ENCODE peak calls at places on chromosomes 12 and 14, in five cellular contexts. M is activated T-cell treated with anti-CD3 and anti-CD28 coated beads, Interleukin-2, amount 50 U/mL, for 48 hours; Y is IMR-90; D is lower lobe of right lung; S is T-helper 17 cell. E is an unnamed sample.

GRCh38 chr12:47834199-47835016 is 14.7 kb upstream of the HDAC7 start:
- DNase-seq in M (no peak), Y (no peak), D (no peak), S (no peak), E (no peak)

GRCh38 chr14:77098470-77099353 is 654 bp downstream of the CIPC start:
- DNase-seq in M (no peak), Y (no peak), D (peak), S (no peak), E (peak)

GRCh38 chr12:19431407-19432308 is 7.6 kb upstream of the AEBP2 start:
- DNase-seq in M (peak), Y (peak), D (no peak), S (no peak), E (no peak)

GRCh38 chr12:6951551-6952120 is 480 bp downstream of the PTPN6 start:
- DNase-seq in M (no peak), Y (no peak), D (no peak), S (no peak), E (no peak)

GRCh38 chr12:10867381-10867780 is 16.7 kb downstream of the PRH1 start:
- DNase-seq in M (no peak), Y (no peak), D (no peak), S (no peak), E (no peak)

GRCh38 chr14:104451474-104451873 is 128.1 kb upstream of the C14orf180 start:
- DNase-seq in M (no peak), Y (no peak), D (no peak), S (no peak), E (no peak)

GRCh38 chr14:25050494-25051170 is 685 bp upstream of the STXBP6 start:
- DNase-seq in M (no peak), Y (peak), D (no peak), S (no peak), E (no peak)

GRCh38 chr12:91732086-91732485 is 413.6 kb downstream of the BTG1 start:
- DNase-seq in M (no peak), Y (peak), D (no peak), S (no peak), E (no peak)

GRCh38 chr12:113142886-113143329 is 6.6 kb upstream of the CFAP73 start:
- DNase-seq in M (no peak), Y (no peak), D (no peak), S (no peak), E (no peak)

GRCh38 chr14:106141242-106142220 is 615.1 kb downstream of the TMEM121 start:
- DNase-seq in M (peak), Y (no peak), D (no peak), S (no peak), E (no peak)

GRCh38 chr14:21022686-21023085 is 2.2 kb downstream of the NDRG2 start:
- DNase-seq in M (no peak), Y (no peak), D (no peak), S (no peak), E (no peak)

E was measured in CD14-positive monocyte.